ENCODE peak calls at places on chromosomes 4 and X, in eight cellular contexts. X is germinal center; W is activated CD8-positive, alpha-beta T cell treated with anti-CD3 and anti-CD28 coated beads, Interleukin-2, amount 10 ng/mL, durations not matched to agents 7 days and 5 days; E is AG10803; Q is NCI-H524; S is Peyer's patch; J is fibroblast of the aortic adventitia; V is MCF 10A. A is an unnamed sample.

GRCh38 chr4:2069161-2069971 is 10.2 kb downstream of the NAT8L start:
- DNase-seq in J (no peak), S (no peak), Q (no peak), V (no peak), X (no peak), W (no peak), E (no peak), A (no peak)

GRCh38 chr4:102503301-102503746 is 2.2 kb downstream of the NFKB1 start:
- DNase-seq in J (no peak), S (no peak), Q (no peak), V (peak), E (no peak), W (no peak), X (peak), A (no peak)

GRCh38 chrX:35826503-35826902 is 28.4 kb downstream of the MAGEB16 start:
- DNase-seq in Q (no peak), V (peak), W (no peak), E (no peak), S (no peak), X (no peak), J (no peak), A (peak)

GRCh38 chrX:138754861-138755260 is 43.3 kb upstream of the FGF13 start:
- DNase-seq in W (no peak), S (no peak), E (peak), X (no peak), Q (no peak), V (peak), J (no peak), A (peak)

GRCh38 chrX:134898450-134898849 is 92.3 kb upstream of the SMIM10 start:
- DNase-seq in E (no peak), W (no peak), J (peak), X (no peak), Q (peak), V (no peak), S (no peak), A (no peak)

GRCh38 chrX:24375732-24376131 is 15.3 kb downstream of the SUPT20HL1 start:
- DNase-seq in X (no peak), V (no peak), S (no peak), W (no peak), J (no peak), E (no peak), Q (no peak), A (no peak)

GRCh38 chr4:4735136-4735754 is 124.2 kb upstream of the MSX1 start:
- DNase-seq in X (no peak), W (no peak), S (no peak), V (no peak), E (no peak), J (no peak), Q (peak), A (no peak)

GRCh38 chrX:140815868-140816267 is 106.3 kb downstream of the LINC00632 start:
- DNase-seq in S (no peak), W (no peak), V (peak), Q (no peak), J (peak), E (peak), X (no peak), A (peak)

GRCh38 chr4:44493924-44494323 is 45.3 kb upstream of the KCTD8 start:
- DNase-seq in X (peak), E (peak), W (no peak), S (no peak), Q (no peak), V (peak), J (peak), A (peak)

GRCh38 chr4:40241936-40242590 is 45.2 kb downstream of the RHOH start:
- DNase-seq in S (no peak), V (no peak), E (peak), Q (no peak), J (no peak), W (peak), X (no peak), A (no peak)

GRCh38 chrX:22758807-22759481 is 240.8 kb upstream of the DDX53 start:
- DNase-seq in X (no peak), S (no peak), J (no peak), E (no peak), Q (no peak), V (no peak), W (no peak), A (no peak)

GRCh38 chrX:40010550-40011364 is 87.0 kb downstream of the BCOR start:
- DNase-seq in E (no peak), J (no peak), V (no peak), W (peak), Q (no peak), X (no peak), S (no peak), A (no peak)

GRCh38 chr4:89724716-89725115 is 112.2 kb downstream of the SNCA start:
- DNase-seq in E (peak), S (no peak), J (no peak), X (no peak), W (no peak), V (peak), Q (no peak), A (peak)

GRCh38 chrX:148271263-148271662 is 229.2 kb upstream of the AFF2 start:
- DNase-seq in E (no peak), Q (no peak), V (no peak), W (no peak), J (no peak), X (no peak), S (no peak), A (no peak)

GRCh38 chr4:813900-814299 is 12.0 kb downstream of the CPLX1 start:
- DNase-seq in E (no peak), Q (no peak), X (no peak), W (no peak), S (no peak), V (no peak), J (no peak), A (no peak)

GRCh38 chr4:138919094-138919936 is 96.3 kb upstream of the NOCT start:
- DNase-seq in S (no peak), J (peak), E (peak), Q (peak), V (peak), W (peak), X (peak), A (peak)

GRCh38 chr4:38980903-38981676 is 51.1 kb downstream of the TMEM156 start:
- DNase-seq in V (peak), J (peak), X (no peak), E (peak), S (no peak), Q (no peak), W (no peak), A (peak)

GRCh38 chr4:153067376-153067775 is 131.3 kb downstream of the FHDC1 start:
- DNase-seq in V (peak), Q (no peak), S (no peak), X (no peak), E (no peak), W (no peak), J (no peak), A (peak)

GRCh38 chr4:1291996-1292702 is 2.5 kb downstream of the MAEA start:
- DNase-seq in E (no peak), Q (no peak), S (no peak), W (no peak), V (no peak), X (no peak), J (no peak), A (no peak)

GRCh38 chr4:164012396-164013027 is 518.0 kb downstream of the TMA16 start:
- DNase-seq in V (peak), E (no peak), J (no peak), X (no peak), W (peak), S (no peak), Q (peak), A (peak)

GRCh38 chrX:63387411-63387810 is 36.3 kb upstream of the SPIN4 start:
- DNase-seq in S (no peak), V (no peak), Q (no peak), J (no peak), E (no peak), X (no peak), W (no peak), A (no peak)

GRCh38 chr4:121307441-121308327 is 73.1 kb downstream of the QRFPR start:
- DNase-seq in W (peak), X (peak), J (peak), Q (peak), V (peak), E (peak), S (no peak), A (peak)

GRCh38 chr4:145583656-145584055 is 35.5 kb upstream of the MMAA start:
- DNase-seq in W (no peak), S (no peak), X (no peak), J (no peak), E (peak), V (peak), Q (no peak), A (no peak)

GRCh38 chr4:2923141-2923551 is 40.1 kb downstream of the NOP14 start:
- DNase-seq in V (peak), E (peak), W (no peak), X (no peak), Q (no peak), J (peak), S (no peak), A (peak)

GRCh38 chr4:19309365-19309764 is 942.3 kb upstream of the SLIT2 start:
- DNase-seq in X (no peak), W (no peak), S (no peak), J (peak), V (peak), E (peak), Q (no peak), A (peak)

GRCh38 chr4:133316874-133317273 is 167.8 kb downstream of the PCDH10 start:
- DNase-seq in S (no peak), Q (no peak), J (peak), W (no peak), V (peak), E (no peak), X (no peak), A (no peak)

GRCh38 chr4:72255269-72255668 is 223.5 kb downstream of the NPFFR2 start:
- DNase-seq in Q (no peak), X (no peak), S (no peak), J (no peak), W (no peak), E (no peak), V (no peak), A (no peak)

GRCh38 chr4:5785806-5786680 is 75.0 kb downstream of the EVC start:
- DNase-seq in J (peak), X (no peak), W (no peak), V (peak), E (peak), Q (no peak), S (no peak), A (peak)

GRCh38 chr4:125389713-125390112 is 75.0 kb downstream of the FAT4 start:
- DNase-seq in Q (no peak), E (peak), X (no peak), V (peak), S (no peak), J (peak), W (no peak), A (peak)

GRCh38 chr4:112002301-112002700 is 143.0 kb upstream of the FAM241A start:
- DNase-seq in E (no peak), W (no peak), J (no peak), V (no peak), X (no peak), Q (no peak), S (no peak), A (peak)

GRCh38 chr4:162282711-162283110 is 118.9 kb upstream of the FSTL5 start:
- DNase-seq in V (no peak), W (no peak), Q (no peak), S (no peak), J (no peak), X (no peak), E (no peak), A (no peak)

GRCh38 chr4:22668301-22668700 is 24.4 kb upstream of the GBA3 start:
- DNase-seq in X (no peak), J (peak), V (peak), W (no peak), Q (no peak), E (peak), S (no peak), A (no peak)

GRCh38 chrX:102345916-102346315 is 93.9 kb downstream of the NXF2B start:
- DNase-seq in J (peak), V (peak), Q (no peak), S (peak), X (peak), W (peak), E (peak), A (peak)

GRCh38 chr4:98510757-98511517 is 147.5 kb downstream of the TSPAN5 start:
- DNase-seq in V (peak), S (no peak), E (peak), J (peak), Q (no peak), W (peak), X (no peak), A (peak)

GRCh38 chrX:13717697-13718483 is 16.5 kb downstream of the TRAPPC2 start:
- DNase-seq in S (no peak), J (peak), Q (no peak), V (no peak), X (no peak), W (no peak), E (peak), A (no peak)